ENCODE peak calls at places on chromosome 20, in nine cellular contexts. One of them, this sample, is unnamed.

GRCh38 chr20:16147221-16147620 is 426.0 kb downstream of the KIF16B start:
- DNase-seq in stimulated activated CD8-positive, alpha-beta memory T cell treated with anti-CD3 and anti-CD28 coated beads, Interleukin-4, amount 100 ng/mL, for 48 hours: no peak
- DNase-seq in activated gamma-delta T cell treated with anti-CD3 and anti-CD28 coated beads, Interleukin-2, amount 50 U/mL, for 16 hours: no peak
- DNase-seq in ACHN: no peak
- DNase-seq in C1 segment of cervical spinal cord: no peak
- DNase-seq in keratinocyte: no peak
- DNase-seq in activated CD8-positive, alpha-beta T cell treated with anti-CD3 and anti-CD28 coated beads for 36 hours: no peak
- DNase-seq in GM03348: no peak
- DNase-seq in NCI-H1417: no peak
- DNase-seq in this sample: no peak

GRCh38 chr20:57514273-57514751 is 10.6 kb downstream of the CTCFL start:
- DNase-seq in ACHN: peak; percentile 50
- DNase-seq in keratinocyte: no peak
- DNase-seq in GM03348: peak; percentile 87
- DNase-seq in C1 segment of cervical spinal cord: peak; percentile 44
- DNase-seq in activated CD8-positive, alpha-beta T cell treated with anti-CD3 and anti-CD28 coated beads for 36 hours: peak; percentile 53
- DNase-seq in activated gamma-delta T cell treated with anti-CD3 and anti-CD28 coated beads, Interleukin-2, amount 50 U/mL, for 16 hours: no peak
- DNase-seq in NCI-H1417: peak; percentile 68
- DNase-seq in stimulated activated CD8-positive, alpha-beta memory T cell treated with anti-CD3 and anti-CD28 coated beads, Interleukin-4, amount 100 ng/mL, for 48 hours: peak; percentile 43
- DNase-seq in this sample: peak; percentile 16

GRCh38 chr20:40706977-40707582 is 18.0 kb upstream of the MAFB start:
- DNase-seq in stimulated activated CD8-positive, alpha-beta memory T cell treated with anti-CD3 and anti-CD28 coated beads, Interleukin-4, amount 100 ng/mL, for 48 hours: no peak
- DNase-seq in activated CD8-positive, alpha-beta T cell treated with anti-CD3 and anti-CD28 coated beads for 36 hours: no peak
- DNase-seq in ACHN: peak; percentile 73
- DNase-seq in keratinocyte: no peak
- DNase-seq in NCI-H1417: peak; percentile 38
- DNase-seq in GM03348: no peak
- DNase-seq in C1 segment of cervical spinal cord: no peak
- DNase-seq in activated gamma-delta T cell treated with anti-CD3 and anti-CD28 coated beads, Interleukin-2, amount 50 U/mL, for 16 hours: no peak
- DNase-seq in this sample: no peak

GRCh38 chr20:1861347-1861987 is 33.7 kb upstream of the SIRPA start:
- DNase-seq in ACHN: no peak
- DNase-seq in NCI-H1417: no peak
- DNase-seq in stimulated activated CD8-positive, alpha-beta memory T cell treated with anti-CD3 and anti-CD28 coated beads, Interleukin-4, amount 100 ng/mL, for 48 hours: no peak
- DNase-seq in GM03348: peak; percentile 91
- DNase-seq in C1 segment of cervical spinal cord: no peak
- DNase-seq in keratinocyte: no peak
- DNase-seq in activated CD8-positive, alpha-beta T cell treated with anti-CD3 and anti-CD28 coated beads for 36 hours: no peak
- DNase-seq in activated gamma-delta T cell treated with anti-CD3 and anti-CD28 coated beads, Interleukin-2, amount 50 U/mL, for 16 hours: no peak
- DNase-seq in this sample: no peak

GRCh38 chr20:62640870-62641748 is 1.2 kb upstream of the SLCO4A1 start:
- DNase-seq in NCI-H1417: no peak
- DNase-seq in activated CD8-positive, alpha-beta T cell treated with anti-CD3 and anti-CD28 coated beads for 36 hours: peak; percentile 44
- DNase-seq in ACHN: no peak
- DNase-seq in keratinocyte: no peak
- DNase-seq in activated gamma-delta T cell treated with anti-CD3 and anti-CD28 coated beads, Interleukin-2, amount 50 U/mL, for 16 hours: no peak
- DNase-seq in stimulated activated CD8-positive, alpha-beta memory T cell treated with anti-CD3 and anti-CD28 coated beads, Interleukin-4, amount 100 ng/mL, for 48 hours: no peak
- DNase-seq in C1 segment of cervical spinal cord: no peak
- DNase-seq in GM03348: no peak
- DNase-seq in this sample: no peak

GRCh38 chr20:2946988-2947961 is 74.0 kb downstream of the PTPRA start:
- DNase-seq in keratinocyte: no peak
- DNase-seq in GM03348: no peak
- DNase-seq in stimulated activated CD8-positive, alpha-beta memory T cell treated with anti-CD3 and anti-CD28 coated beads, Interleukin-4, amount 100 ng/mL, for 48 hours: no peak
- DNase-seq in activated gamma-delta T cell treated with anti-CD3 and anti-CD28 coated beads, Interleukin-2, amount 50 U/mL, for 16 hours: no peak
- DNase-seq in activated CD8-positive, alpha-beta T cell treated with anti-CD3 and anti-CD28 coated beads for 36 hours: no peak
- DNase-seq in NCI-H1417: peak; percentile 86
- DNase-seq in C1 segment of cervical spinal cord: peak; percentile 34
- DNase-seq in ACHN: no peak
- DNase-seq in this sample: no peak

GRCh38 chr20:51220293-51220706 is 197.4 kb upstream of the KCNG1 start:
- DNase-seq in NCI-H1417: no peak
- DNase-seq in stimulated activated CD8-positive, alpha-beta memory T cell treated with anti-CD3 and anti-CD28 coated beads, Interleukin-4, amount 100 ng/mL, for 48 hours: peak; percentile 84
- DNase-seq in GM03348: peak; percentile 55
- DNase-seq in C1 segment of cervical spinal cord: no peak
- DNase-seq in keratinocyte: no peak
- DNase-seq in activated CD8-positive, alpha-beta T cell treated with anti-CD3 and anti-CD28 coated beads for 36 hours: peak; percentile 70
- DNase-seq in activated gamma-delta T cell treated with anti-CD3 and anti-CD28 coated beads, Interleukin-2, amount 50 U/mL, for 16 hours: peak; percentile 35
- DNase-seq in ACHN: peak; percentile 3
- DNase-seq in this sample: no peak

GRCh38 chr20:46117704-46118467 is at the start of gene CD40:
- DNase-seq in activated gamma-delta T cell treated with anti-CD3 and anti-CD28 coated beads, Interleukin-2, amount 50 U/mL, for 16 hours: peak; percentile 52
- DNase-seq in activated CD8-positive, alpha-beta T cell treated with anti-CD3 and anti-CD28 coated beads for 36 hours: peak; percentile 72
- DNase-seq in C1 segment of cervical spinal cord: peak; percentile 14
- DNase-seq in GM03348: peak; percentile 76
- DNase-seq in stimulated activated CD8-positive, alpha-beta memory T cell treated with anti-CD3 and anti-CD28 coated beads, Interleukin-4, amount 100 ng/mL, for 48 hours: peak; percentile 77
- DNase-seq in keratinocyte: peak; percentile 33
- DNase-seq in ACHN: peak; percentile 91
- DNase-seq in NCI-H1417: no peak
- DNase-seq in this sample: no peak

GRCh38 chr20:41245086-41245707 is 72.3 kb downstream of the ZHX3 start:
- DNase-seq in activated gamma-delta T cell treated with anti-CD3 and anti-CD28 coated beads, Interleukin-2, amount 50 U/mL, for 16 hours: no peak
- DNase-seq in C1 segment of cervical spinal cord: peak; percentile 57
- DNase-seq in ACHN: no peak
- DNase-seq in NCI-H1417: peak; percentile 74
- DNase-seq in GM03348: peak; percentile 37
- DNase-seq in stimulated activated CD8-positive, alpha-beta memory T cell treated with anti-CD3 and anti-CD28 coated beads, Interleukin-4, amount 100 ng/mL, for 48 hours: no peak
- DNase-seq in keratinocyte: no peak
- DNase-seq in activated CD8-positive, alpha-beta T cell treated with anti-CD3 and anti-CD28 coated beads for 36 hours: peak; percentile 43
- DNase-seq in this sample: no peak

GRCh38 chr20:48899881-48900280 is 21.6 kb upstream of the ARFGEF2 start:
- DNase-seq in ACHN: no peak
- DNase-seq in C1 segment of cervical spinal cord: no peak
- DNase-seq in NCI-H1417: no peak
- DNase-seq in GM03348: no peak
- DNase-seq in activated gamma-delta T cell treated with anti-CD3 and anti-CD28 coated beads, Interleukin-2, amount 50 U/mL, for 16 hours: no peak
- DNase-seq in keratinocyte: no peak
- DNase-seq in activated CD8-positive, alpha-beta T cell treated with anti-CD3 and anti-CD28 coated beads for 36 hours: no peak
- DNase-seq in stimulated activated CD8-positive, alpha-beta memory T cell treated with anti-CD3 and anti-CD28 coated beads, Interleukin-4, amount 100 ng/mL, for 48 hours: no peak
- DNase-seq in this sample: no peak

GRCh38 chr20:46757135-46757534 is 47.7 kb downstream of the SLC2A10 start:
- DNase-seq in ACHN: no peak
- DNase-seq in GM03348: no peak
- DNase-seq in stimulated activated CD8-positive, alpha-beta memory T cell treated with anti-CD3 and anti-CD28 coated beads, Interleukin-4, amount 100 ng/mL, for 48 hours: no peak
- DNase-seq in activated gamma-delta T cell treated with anti-CD3 and anti-CD28 coated beads, Interleukin-2, amount 50 U/mL, for 16 hours: no peak
- DNase-seq in activated CD8-positive, alpha-beta T cell treated with anti-CD3 and anti-CD28 coated beads for 36 hours: no peak
- DNase-seq in NCI-H1417: no peak
- DNase-seq in C1 segment of cervical spinal cord: no peak
- DNase-seq in keratinocyte: no peak
- DNase-seq in this sample: no peak

GRCh38 chr20:3635346-3635745 is 27.9 kb downstream of the GFRA4 start:
- DNase-seq in keratinocyte: no peak
- DNase-seq in NCI-H1417: no peak
- DNase-seq in stimulated activated CD8-positive, alpha-beta memory T cell treated with anti-CD3 and anti-CD28 coated beads, Interleukin-4, amount 100 ng/mL, for 48 hours: no peak
- DNase-seq in activated CD8-positive, alpha-beta T cell treated with anti-CD3 and anti-CD28 coated beads for 36 hours: no peak
- DNase-seq in GM03348: no peak
- DNase-seq in activated gamma-delta T cell treated with anti-CD3 and anti-CD28 coated beads, Interleukin-2, amount 50 U/mL, for 16 hours: no peak
- DNase-seq in ACHN: no peak
- DNase-seq in C1 segment of cervical spinal cord: no peak
- DNase-seq in this sample: no peak

GRCh38 chr20:39829713-39830112 is 859.3 kb downstream of the MAFB start:
- DNase-seq in ACHN: no peak
- DNase-seq in GM03348: no peak
- DNase-seq in NCI-H1417: no peak
- DNase-seq in activated CD8-positive, alpha-beta T cell treated with anti-CD3 and anti-CD28 coated beads for 36 hours: peak; percentile 36
- DNase-seq in activated gamma-delta T cell treated with anti-CD3 and anti-CD28 coated beads, Interleukin-2, amount 50 U/mL, for 16 hours: no peak
- DNase-seq in C1 segment of cervical spinal cord: no peak
- DNase-seq in stimulated activated CD8-positive, alpha-beta memory T cell treated with anti-CD3 and anti-CD28 coated beads, Interleukin-4, amount 100 ng/mL, for 48 hours: peak; percentile 26
- DNase-seq in keratinocyte: no peak
- DNase-seq in this sample: no peak

GRCh38 chr20:51430198-51430950 is 112.1 kb downstream of the NFATC2 start:
- DNase-seq in C1 segment of cervical spinal cord: no peak
- DNase-seq in GM03348: no peak
- DNase-seq in stimulated activated CD8-positive, alpha-beta memory T cell treated with anti-CD3 and anti-CD28 coated beads, Interleukin-4, amount 100 ng/mL, for 48 hours: no peak
- DNase-seq in keratinocyte: no peak
- DNase-seq in ACHN: no peak
- DNase-seq in activated gamma-delta T cell treated with anti-CD3 and anti-CD28 coated beads, Interleukin-2, amount 50 U/mL, for 16 hours: no peak
- DNase-seq in NCI-H1417: no peak
- DNase-seq in activated CD8-positive, alpha-beta T cell treated with anti-CD3 and anti-CD28 coated beads for 36 hours: no peak
- DNase-seq in this sample: no peak

GRCh38 chr20:20369353-20370086 is 1.6 kb downstream of the INSM1 start:
- DNase-seq in NCI-H1417: peak; percentile 85
- DNase-seq in GM03348: no peak
- DNase-seq in stimulated activated CD8-positive, alpha-beta memory T cell treated with anti-CD3 and anti-CD28 coated beads, Interleukin-4, amount 100 ng/mL, for 48 hours: peak; percentile 46
- DNase-seq in ACHN: no peak
- DNase-seq in keratinocyte: no peak
- DNase-seq in C1 segment of cervical spinal cord: no peak
- DNase-seq in activated gamma-delta T cell treated with anti-CD3 and anti-CD28 coated beads, Interleukin-2, amount 50 U/mL, for 16 hours: no peak
- DNase-seq in activated CD8-positive, alpha-beta T cell treated with anti-CD3 and anti-CD28 coated beads for 36 hours: peak; percentile 26
- DNase-seq in this sample: peak; percentile 74

GRCh38 chr20:53463101-53463972 is 130.3 kb downstream of the ZNF217 start:
- DNase-seq in activated CD8-positive, alpha-beta T cell treated with anti-CD3 and anti-CD28 coated beads for 36 hours: no peak
- DNase-seq in keratinocyte: no peak
- DNase-seq in GM03348: no peak
- DNase-seq in NCI-H1417: no peak
- DNase-seq in ACHN: no peak
- DNase-seq in activated gamma-delta T cell treated with anti-CD3 and anti-CD28 coated beads, Interleukin-2, amount 50 U/mL, for 16 hours: no peak
- DNase-seq in stimulated activated CD8-positive, alpha-beta memory T cell treated with anti-CD3 and anti-CD28 coated beads, Interleukin-4, amount 100 ng/mL, for 48 hours: no peak
- DNase-seq in C1 segment of cervical spinal cord: no peak
- DNase-seq in this sample: no peak

GRCh38 chr20:48921883-48922867 is 664 bp downstream of the ARFGEF2 start:
- DNase-seq in stimulated activated CD8-positive, alpha-beta memory T cell treated with anti-CD3 and anti-CD28 coated beads, Interleukin-4, amount 100 ng/mL, for 48 hours: no peak
- DNase-seq in keratinocyte: no peak
- DNase-seq in GM03348: peak; percentile 77
- DNase-seq in activated CD8-positive, alpha-beta T cell treated with anti-CD3 and anti-CD28 coated beads for 36 hours: no peak
- DNase-seq in NCI-H1417: peak; percentile 83
- DNase-seq in activated gamma-delta T cell treated with anti-CD3 and anti-CD28 coated beads, Interleukin-2, amount 50 U/mL, for 16 hours: no peak
- DNase-seq in C1 segment of cervical spinal cord: no peak
- DNase-seq in ACHN: peak; percentile 58
- DNase-seq in this sample: no peak

GRCh38 chr20:46055269-46055668 is 26.3 kb downstream of the SLC12A5 start:
- DNase-seq in ACHN: no peak
- DNase-seq in GM03348: no peak
- DNase-seq in NCI-H1417: no peak
- DNase-seq in C1 segment of cervical spinal cord: no peak
- DNase-seq in activated CD8-positive, alpha-beta T cell treated with anti-CD3 and anti-CD28 coated beads for 36 hours: no peak
- DNase-seq in stimulated activated CD8-positive, alpha-beta memory T cell treated with anti-CD3 and anti-CD28 coated beads, Interleukin-4, amount 100 ng/mL, for 48 hours: no peak
- DNase-seq in keratinocyte: no peak
- DNase-seq in activated gamma-delta T cell treated with anti-CD3 and anti-CD28 coated beads, Interleukin-2, amount 50 U/mL, for 16 hours: no peak
- DNase-seq in this sample: no peak

GRCh38 chr20:17556842-17557674 is 12.8 kb upstream of the DSTN start:
- DNase-seq in activated gamma-delta T cell treated with anti-CD3 and anti-CD28 coated beads, Interleukin-2, amount 50 U/mL, for 16 hours: no peak
- DNase-seq in C1 segment of cervical spinal cord: no peak
- DNase-seq in ACHN: no peak
- DNase-seq in keratinocyte: no peak
- DNase-seq in stimulated activated CD8-positive, alpha-beta memory T cell treated with anti-CD3 and anti-CD28 coated beads, Interleukin-4, amount 100 ng/mL, for 48 hours: no peak
- DNase-seq in activated CD8-positive, alpha-beta T cell treated with anti-CD3 and anti-CD28 coated beads for 36 hours: no peak
- DNase-seq in NCI-H1417: peak; percentile 45
- DNase-seq in GM03348: peak; percentile 77
- DNase-seq in this sample: no peak

GRCh38 chr20:49672109-49672681 is 41.5 kb downstream of the B4GALT5 start:
- DNase-seq in ACHN: no peak
- DNase-seq in stimulated activated CD8-positive, alpha-beta memory T cell treated with anti-CD3 and anti-CD28 coated beads, Interleukin-4, amount 100 ng/mL, for 48 hours: no peak
- DNase-seq in GM03348: no peak
- DNase-seq in keratinocyte: no peak
- DNase-seq in activated gamma-delta T cell treated with anti-CD3 and anti-CD28 coated beads, Interleukin-2, amount 50 U/mL, for 16 hours: no peak
- DNase-seq in activated CD8-positive, alpha-beta T cell treated with anti-CD3 and anti-CD28 coated beads for 36 hours: no peak
- DNase-seq in NCI-H1417: no peak
- DNase-seq in C1 segment of cervical spinal cord: no peak
- DNase-seq in this sample: no peak

GRCh38 chr20:5773589-5773988 is 23.4 kb downstream of the SHLD1 start:
- DNase-seq in activated gamma-delta T cell treated with anti-CD3 and anti-CD28 coated beads, Interleukin-2, amount 50 U/mL, for 16 hours: no peak
- DNase-seq in activated CD8-positive, alpha-beta T cell treated with anti-CD3 and anti-CD28 coated beads for 36 hours: no peak
- DNase-seq in GM03348: no peak
- DNase-seq in C1 segment of cervical spinal cord: no peak
- DNase-seq in ACHN: no peak
- DNase-seq in keratinocyte: no peak
- DNase-seq in stimulated activated CD8-positive, alpha-beta memory T cell treated with anti-CD3 and anti-CD28 coated beads, Interleukin-4, amount 100 ng/mL, for 48 hours: no peak
- DNase-seq in NCI-H1417: no peak
- DNase-seq in this sample: no peak

GRCh38 chr20:18154342-18154741 is 16.7 kb downstream of the KAT14 start:
- DNase-seq in keratinocyte: no peak
- DNase-seq in ACHN: no peak
- DNase-seq in activated CD8-positive, alpha-beta T cell treated with anti-CD3 and anti-CD28 coated beads for 36 hours: no peak
- DNase-seq in GM03348: no peak
- DNase-seq in C1 segment of cervical spinal cord: no peak
- DNase-seq in stimulated activated CD8-positive, alpha-beta memory T cell treated with anti-CD3 and anti-CD28 coated beads, Interleukin-4, amount 100 ng/mL, for 48 hours: no peak
- DNase-seq in activated gamma-delta T cell treated with anti-CD3 and anti-CD28 coated beads, Interleukin-2, amount 50 U/mL, for 16 hours: no peak
- DNase-seq in NCI-H1417: no peak
- DNase-seq in this sample: no peak

GRCh38 chr20:51338692-51339440 is 203.7 kb downstream of the NFATC2 start:
- DNase-seq in GM03348: no peak
- DNase-seq in keratinocyte: no peak
- DNase-seq in C1 segment of cervical spinal cord: no peak
- DNase-seq in activated CD8-positive, alpha-beta T cell treated with anti-CD3 and anti-CD28 coated beads for 36 hours: no peak
- DNase-seq in NCI-H1417: no peak
- DNase-seq in ACHN: no peak
- DNase-seq in stimulated activated CD8-positive, alpha-beta memory T cell treated with anti-CD3 and anti-CD28 coated beads, Interleukin-4, amount 100 ng/mL, for 48 hours: no peak
- DNase-seq in activated gamma-delta T cell treated with anti-CD3 and anti-CD28 coated beads, Interleukin-2, amount 50 U/mL, for 16 hours: no peak
- DNase-seq in this sample: no peak

GRCh38 chr20:12358655-12359009 is 440.9 kb downstream of the BTBD3 start:
- DNase-seq in activated CD8-positive, alpha-beta T cell treated with anti-CD3 and anti-CD28 coated beads for 36 hours: no peak
- DNase-seq in keratinocyte: no peak
- DNase-seq in stimulated activated CD8-positive, alpha-beta memory T cell treated with anti-CD3 and anti-CD28 coated beads, Interleukin-4, amount 100 ng/mL, for 48 hours: no peak
- DNase-seq in activated gamma-delta T cell treated with anti-CD3 and anti-CD28 coated beads, Interleukin-2, amount 50 U/mL, for 16 hours: no peak
- DNase-seq in C1 segment of cervical spinal cord: no peak
- DNase-seq in GM03348: no peak
- DNase-seq in ACHN: no peak
- DNase-seq in NCI-H1417: no peak
- DNase-seq in this sample: peak; percentile 38

GRCh38 chr20:31861346-31862156 is 8.8 kb downstream of the DUSP15 start:
- DNase-seq in GM03348: peak; percentile 80
- DNase-seq in C1 segment of cervical spinal cord: no peak
- DNase-seq in ACHN: peak; percentile 73
- DNase-seq in keratinocyte: no peak
- DNase-seq in NCI-H1417: peak; percentile 95
- DNase-seq in activated CD8-positive, alpha-beta T cell treated with anti-CD3 and anti-CD28 coated beads for 36 hours: peak; percentile 78
- DNase-seq in activated gamma-delta T cell treated with anti-CD3 and anti-CD28 coated beads, Interleukin-2, amount 50 U/mL, for 16 hours: peak; percentile 47
- DNase-seq in stimulated activated CD8-positive, alpha-beta memory T cell treated with anti-CD3 and anti-CD28 coated beads, Interleukin-4, amount 100 ng/mL, for 48 hours: peak; percentile 76
- DNase-seq in this sample: peak; percentile 61

GRCh38 chr20:61513124-61514017 is 261.3 kb downstream of the CDH4 start:
- DNase-seq in NCI-H1417: no peak
- DNase-seq in GM03348: no peak
- DNase-seq in activated CD8-positive, alpha-beta T cell treated with anti-CD3 and anti-CD28 coated beads for 36 hours: no peak
- DNase-seq in C1 segment of cervical spinal cord: no peak
- DNase-seq in keratinocyte: no peak
- DNase-seq in stimulated activated CD8-positive, alpha-beta memory T cell treated with anti-CD3 and anti-CD28 coated beads, Interleukin-4, amount 100 ng/mL, for 48 hours: no peak
- DNase-seq in activated gamma-delta T cell treated with anti-CD3 and anti-CD28 coated beads, Interleukin-2, amount 50 U/mL, for 16 hours: no peak
- DNase-seq in ACHN: no peak
- DNase-seq in this sample: no peak

GRCh38 chr20:32958574-32958973 is 45.7 kb downstream of the SUN5 start:
- DNase-seq in GM03348: no peak
- DNase-seq in ACHN: no peak
- DNase-seq in NCI-H1417: no peak
- DNase-seq in C1 segment of cervical spinal cord: no peak
- DNase-seq in activated CD8-positive, alpha-beta T cell treated with anti-CD3 and anti-CD28 coated beads for 36 hours: no peak
- DNase-seq in keratinocyte: no peak
- DNase-seq in stimulated activated CD8-positive, alpha-beta memory T cell treated with anti-CD3 and anti-CD28 coated beads, Interleukin-4, amount 100 ng/mL, for 48 hours: no peak
- DNase-seq in activated gamma-delta T cell treated with anti-CD3 and anti-CD28 coated beads, Interleukin-2, amount 50 U/mL, for 16 hours: no peak
- DNase-seq in this sample: no peak

This sample was measured in NCI-H748 treated with DMSO at 0.1 percent for 48 hours.